ENCODE peak calls at places on chromosomes 7 and 10, in seven cellular contexts. C is activated CD8-positive, alpha-beta memory T cell treated with anti-CD3 and anti-CD28 coated beads for 24 hours; B is HEK293T; M is stomach; X is GM12891; N is T-helper 1 cell; L is dermis blood vessel endothelial cell. T is an unnamed sample.

GRCh38 chr10:8618834-8619233 is 564.3 kb downstream of the GATA3 start:
- DNase-seq in B (no peak), M (no peak), X (no peak), C (no peak), L (no peak), N (no peak), T (no peak)

GRCh38 chr10:24453404-24453830 is 244.5 kb downstream of the KIAA1217 start:
- DNase-seq in B (no peak), X (no peak), M (no peak), L (no peak), C (no peak), N (no peak), T (no peak)

GRCh38 chr10:71548494-71548846 is 151.8 kb downstream of the CDH23 start:
- DNase-seq in L (peak; percentile 12), B (peak; percentile 57), N (no peak), X (peak; percentile 47), M (no peak), C (no peak), T (no peak)

GRCh38 chr7:17679427-17679826 is 260.9 kb downstream of the SNX13 start:
- DNase-seq in X (no peak), B (no peak), C (no peak), L (no peak), M (no peak), N (no peak), T (peak; percentile 72)

GRCh38 chr10:45001382-45002148 is 842 bp downstream of the ZNF22 start:
- DNase-seq in M (peak; percentile 86), L (peak; percentile 92), B (peak; percentile 42), N (no peak), C (peak; percentile 82), X (peak; percentile 55), T (peak; percentile 83)

GRCh38 chr7:51060536-51060935 is 256.1 kb downstream of the COBL start:
- DNase-seq in N (no peak), C (no peak), L (peak; percentile 43), X (no peak), B (no peak), M (no peak), T (no peak)

GRCh38 chr10:104441601-104442000 is 88.0 kb downstream of the CFAP58 start:
- DNase-seq in B (no peak), M (no peak), X (no peak), C (no peak), N (no peak), L (no peak), T (no peak)

GRCh38 chr10:89852872-89853271 is 151.5 kb downstream of the KIF20B start:
- DNase-seq in N (no peak), X (no peak), M (no peak), C (no peak), L (no peak), B (no peak), T (no peak)

GRCh38 chr10:80537705-80538480 is at the start of gene SH2D4B:
- DNase-seq in N (no peak), M (no peak), L (no peak), X (no peak), C (no peak), B (no peak), T (no peak)

GRCh38 chr7:151011097-151011409 is 13.2 kb downstream of the ATG9B start:
- DNase-seq in N (no peak), L (no peak), B (no peak), X (no peak), M (no peak), C (no peak), T (no peak)

GRCh38 chr7:84247591-84247990 is 53.0 kb upstream of the SEMA3A start:
- DNase-seq in M (no peak), C (no peak), X (no peak), B (no peak), L (no peak), N (no peak), T (no peak)

T was measured in cardiac muscle cell.